ENCODE peak calls at places on chromosomes 4 and X, in ten cellular contexts. B is right lobe of liver, W is transverse colon, Q is prostate gland, Z is uterus, X is H1, P is tibial nerve, G is thyroid gland, I is endothelial cell of umbilical vein, F is lower leg skin. E is an unnamed sample.

GRCh38 chrX:17328837-17329236 is 46.2 kb upstream of the NHS start:
- DNase-seq in P (no peak), B (no peak), I (no peak), G (no peak), F (no peak), Q (no peak), W (no peak), X (no peak), Z (no peak), E (no peak)

GRCh38 chr4:126560794-126561193 is 1072.0 kb upstream of the INTU start:
- DNase-seq in Q (no peak), X (no peak), W (no peak), Z (no peak), P (no peak), I (no peak), B (no peak), G (no peak), F (no peak), E (no peak)

GRCh38 chr4:5572114-5572513 is 136.2 kb downstream of the EVC2 start:
- DNase-seq in P (no peak), B (no peak), X (no peak), F (no peak), Z (no peak), Q (peak), G (no peak), W (no peak), I (no peak), E (no peak)

GRCh38 chr4:184010696-184011095 is 105.6 kb downstream of the STOX2 start:
- DNase-seq in B (no peak), X (no peak), Z (no peak), F (no peak), W (no peak), G (no peak), Q (no peak), I (no peak), P (no peak), E (no peak)

GRCh38 chr4:167578906-167579305 is 344.6 kb upstream of the SPOCK3 start:
- DNase-seq in G (no peak), I (no peak), P (no peak), Z (no peak), Q (no peak), B (no peak), X (no peak), F (no peak), W (no peak), E (no peak)

GRCh38 chrX:139844163-139844562 is 88.7 kb downstream of the ATP11C start:
- DNase-seq in P (no peak), F (no peak), I (no peak), X (no peak), Z (no peak), G (peak), B (no peak), W (no peak), Q (no peak), E (no peak)

GRCh38 chr4:112038861-112039260 is 106.4 kb upstream of the FAM241A start:
- DNase-seq in W (no peak), Q (no peak), X (no peak), G (no peak), P (no peak), I (no peak), F (no peak), B (no peak), Z (no peak), E (no peak)

GRCh38 chr4:2923141-2923551 is 40.1 kb downstream of the NOP14 start:
- DNase-seq in G (no peak), X (no peak), I (no peak), B (peak), P (no peak), Z (no peak), W (no peak), Q (no peak), F (peak), E (no peak)

GRCh38 chr4:123547818-123548200 is 151.2 kb downstream of the SPRY1 start:
- DNase-seq in X (no peak), I (no peak), P (no peak), W (no peak), B (no peak), G (no peak), Z (no peak), F (no peak), Q (no peak), E (no peak)

GRCh38 chr4:45437381-45437780 is 686.5 kb downstream of the GABRG1 start:
- DNase-seq in Z (no peak), W (no peak), Q (no peak), P (no peak), G (no peak), F (no peak), X (no peak), I (no peak), B (no peak), E (no peak)

GRCh38 chrX:150312931-150313330 is 50.2 kb upstream of the MAMLD1 start:
- DNase-seq in W (no peak), Z (no peak), Q (no peak), I (no peak), P (no peak), B (no peak), X (no peak), F (no peak), G (no peak), E (no peak)

GRCh38 chr4:132227349-132228165 is 921.5 kb upstream of the PCDH10 start:
- DNase-seq in G (peak), P (no peak), W (no peak), B (peak), I (peak), F (no peak), Z (no peak), Q (no peak), X (peak), E (peak)

GRCh38 chr4:3724319-3725231 is 41.6 kb upstream of the ADRA2C start:
- DNase-seq in I (no peak), F (no peak), W (no peak), X (peak), P (no peak), G (no peak), Q (no peak), B (no peak), Z (no peak), E (no peak)

GRCh38 chrX:78945186-78945912 is at the start of gene P2RY10:
- DNase-seq in Q (no peak), W (peak), Z (no peak), B (no peak), I (no peak), F (no peak), X (no peak), G (no peak), P (no peak), E (peak)

GRCh38 chr4:175703956-175704600 is 108.0 kb downstream of the GPM6A start:
- DNase-seq in X (no peak), Z (no peak), G (no peak), W (no peak), I (no peak), Q (no peak), B (no peak), P (no peak), F (no peak), E (no peak)

GRCh38 chrX:72314881-72315280 is 9.2 kb upstream of the CITED1 start:
- DNase-seq in F (no peak), X (no peak), W (no peak), P (no peak), I (no peak), B (no peak), Z (no peak), G (no peak), Q (no peak), E (no peak)

GRCh38 chrX:104565791-104566687 is at the start of gene IL1RAPL2:
- DNase-seq in B (peak), X (peak), Z (no peak), F (no peak), G (peak), I (no peak), P (no peak), Q (peak), W (peak), E (no peak)

GRCh38 chrX:119990409-119990994 is 47.0 kb upstream of the NKAP start:
- DNase-seq in X (peak), I (no peak), G (no peak), B (no peak), P (no peak), F (no peak), Q (no peak), Z (no peak), W (no peak), E (no peak)

GRCh38 chrX:139106111-139106510 is 394.6 kb upstream of the FGF13 start:
- DNase-seq in W (no peak), G (no peak), B (no peak), P (no peak), Z (no peak), F (no peak), I (no peak), X (no peak), Q (no peak), E (no peak)

GRCh38 chrX:39816871-39817731 is 280.7 kb downstream of the BCOR start:
- DNase-seq in Z (no peak), I (no peak), W (no peak), G (no peak), F (no peak), P (no peak), Q (no peak), X (peak), B (peak), E (no peak)

GRCh38 chrX:10619311-10620015 is 922 bp downstream of the MID1 start:
- DNase-seq in Z (no peak), X (no peak), P (no peak), F (no peak), G (peak), Q (no peak), I (peak), W (no peak), B (no peak), E (no peak)

GRCh38 chr4:10115271-10115656 is 1.3 kb downstream of the WDR1 start:
- DNase-seq in I (peak), W (peak), F (no peak), Z (no peak), Q (no peak), B (no peak), P (no peak), G (no peak), X (peak), E (peak)

GRCh38 chr4:17812125-17812524 is 1.3 kb downstream of the NCAPG start:
- DNase-seq in P (no peak), X (no peak), Z (no peak), Q (no peak), G (no peak), F (no peak), B (no peak), W (no peak), I (peak), E (no peak)

GRCh38 chrX:67353651-67354370 is 190.0 kb upstream of the AR start:
- DNase-seq in P (no peak), Z (no peak), W (no peak), Q (no peak), G (no peak), X (no peak), I (no peak), B (no peak), F (no peak), E (no peak)

GRCh38 chr4:91448668-91449330 is 855.0 kb upstream of the GRID2 start:
- DNase-seq in B (no peak), I (no peak), G (no peak), X (no peak), Z (no peak), Q (no peak), F (no peak), W (no peak), P (no peak), E (no peak)

GRCh38 chrX:132955710-132956109 is 2.7 kb downstream of the HS6ST2 start:
- DNase-seq in I (no peak), Z (no peak), Q (no peak), B (no peak), P (no peak), G (no peak), X (no peak), W (no peak), F (no peak), E (no peak)

GRCh38 chrX:41923925-41924693 is 755 bp upstream of the CASK start:
- DNase-seq in B (no peak), F (no peak), W (peak), G (peak), Z (no peak), X (no peak), Q (peak), I (peak), P (no peak), E (peak)

GRCh38 chr4:2292679-2293108 is 30.8 kb upstream of the MXD4 start:
- DNase-seq in X (no peak), I (no peak), Z (peak), B (no peak), F (no peak), G (no peak), P (no peak), W (no peak), Q (no peak), E (no peak)

GRCh38 chr4:176256921-176257320 is 12.1 kb downstream of the ASB5 start:
- DNase-seq in P (no peak), F (no peak), Q (no peak), B (no peak), W (no peak), G (no peak), Z (no peak), I (peak), X (no peak), E (no peak)

GRCh38 chrX:118271770-118272169 is 74.1 kb upstream of the WDR44 start:
- DNase-seq in Z (no peak), Q (no peak), X (no peak), G (no peak), F (no peak), I (peak), W (no peak), P (no peak), B (no peak), E (no peak)

GRCh38 chrX:136577562-136577961 is 45.5 kb downstream of the VGLL1 start:
- DNase-seq in Z (peak), F (no peak), G (peak), B (peak), I (peak), W (peak), Q (peak), P (peak), X (peak), E (peak)

GRCh38 chr4:79455216-79455615 is 47.2 kb upstream of the GK2 start:
- DNase-seq in X (no peak), I (no peak), Z (no peak), F (no peak), W (no peak), P (no peak), G (no peak), Q (no peak), B (no peak), E (no peak)

GRCh38 chrX:113868169-113868568 is 715.7 kb upstream of the HTR2C start:
- DNase-seq in X (no peak), W (no peak), B (no peak), Z (no peak), G (no peak), P (no peak), Q (no peak), F (no peak), I (no peak), E (no peak)

GRCh38 chrX:107766470-107767140 is 9.0 kb downstream of the TSC22D3 start:
- DNase-seq in B (no peak), Z (peak), W (peak), P (no peak), X (no peak), G (peak), Q (no peak), I (no peak), F (peak), E (no peak)

GRCh38 chr4:13126976-13127910 is 356.9 kb downstream of the RAB28 start:
- DNase-seq in B (no peak), W (no peak), Q (no peak), Z (no peak), I (no peak), G (peak), X (no peak), F (no peak), P (no peak), E (no peak)

GRCh38 chr4:48968814-48969213 is 17.3 kb upstream of the CWH43 start:
- DNase-seq in P (no peak), W (no peak), B (no peak), Z (no peak), F (no peak), G (no peak), X (no peak), Q (no peak), I (no peak), E (no peak)

GRCh38 chrX:36908801-36909403 is 99.3 kb upstream of the FAM47C start:
- DNase-seq in Z (no peak), B (no peak), F (no peak), W (no peak), P (no peak), Q (no peak), G (no peak), X (no peak), I (peak), E (no peak)

GRCh38 chrX:15815779-15816452 is 25.6 kb downstream of the ZRSR2 start:
- DNase-seq in P (no peak), G (no peak), W (peak), Z (no peak), Q (no peak), X (no peak), B (no peak), F (no peak), I (peak), E (no peak)

GRCh38 chr4:22410645-22411247 is 105.1 kb downstream of the ADGRA3 start:
- DNase-seq in Z (no peak), X (no peak), P (no peak), F (no peak), Q (no peak), I (peak), W (no peak), G (no peak), B (no peak), E (no peak)

GRCh38 chr4:82851902-82852750 is 38.8 kb downstream of the SEC31A start:
- DNase-seq in X (no peak), F (no peak), W (no peak), Z (no peak), I (peak), G (no peak), B (no peak), Q (no peak), P (no peak), E (no peak)

GRCh38 chrX:2284601-2285000 is 216.2 kb downstream of the DHRSX start:
- DNase-seq in B (no peak), Z (no peak), I (no peak), F (no peak), P (no peak), G (no peak), X (no peak), W (no peak), Q (no peak), E (no peak)
- H3K4me3 ChIP-seq in B (no peak), Z (no peak), I (no peak), F (no peak), P (no peak), G (no peak), X (no peak), W (no peak), Q (no peak), E (no peak)

DNA sequence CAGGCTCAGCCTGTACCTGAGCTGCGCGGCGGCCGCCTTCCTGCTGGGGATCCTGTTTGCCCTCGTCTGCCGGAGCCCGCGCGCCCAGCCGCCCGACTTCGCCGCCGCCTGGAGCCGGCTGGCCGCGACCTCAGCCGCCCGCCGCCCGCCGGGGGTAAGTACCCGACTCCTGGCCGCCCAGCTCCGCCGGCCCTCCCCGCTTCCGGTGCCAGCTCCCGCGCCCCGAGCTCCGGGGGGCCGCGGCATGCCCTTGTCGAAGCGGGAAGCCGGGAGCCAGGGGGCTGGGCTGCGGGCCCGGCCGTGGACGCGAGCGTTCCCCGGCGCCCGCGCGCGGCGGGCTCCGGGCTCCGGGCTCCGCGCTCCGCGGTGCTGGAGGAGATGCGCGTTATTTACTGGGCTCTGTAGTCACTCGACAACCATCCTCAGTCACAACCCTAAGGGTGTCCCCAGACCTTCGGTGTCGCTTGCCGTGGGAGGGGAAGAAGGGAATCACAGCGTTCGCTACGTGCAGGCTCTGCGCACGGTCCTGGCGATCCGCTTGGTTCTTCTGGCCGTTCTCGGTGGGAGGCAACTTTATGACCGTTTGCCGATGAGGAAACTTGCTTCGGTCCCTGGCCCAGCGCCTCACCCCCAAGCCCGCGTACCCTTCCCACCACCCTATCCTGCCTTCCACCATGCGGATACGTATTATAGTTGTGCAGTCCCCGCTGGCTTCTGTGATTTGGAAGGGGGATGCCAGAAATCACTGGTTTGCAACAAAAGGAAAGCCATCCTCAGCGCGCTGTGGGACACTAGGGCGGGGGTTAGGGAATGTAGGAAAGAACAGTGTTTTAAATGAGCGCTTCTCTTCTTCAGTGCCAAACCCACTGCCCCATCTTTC is 944 bp downstream of the SNX25 start:
- DNase-seq in W (peak), P (no peak), G (peak), Z (peak), Q (peak), X (peak), B (peak), F (peak), I (peak), E (peak)
- TF ChIP-seq POLR2A in W (peak), P (no peak), G (peak), Z (peak), Q (peak), X (no peak), B (peak), F (no peak), I (no peak), E (no peak)

GRCh38 chr4:37130465-37130864 is 114.1 kb upstream of the NWD2 start:
- DNase-seq in Q (no peak), X (no peak), F (no peak), G (no peak), P (no peak), W (no peak), Z (no peak), I (no peak), B (no peak), E (no peak)

GRCh38 chr4:37138019-37138653 is 106.4 kb upstream of the NWD2 start:
- DNase-seq in G (no peak), X (no peak), W (no peak), I (no peak), P (no peak), Q (no peak), B (no peak), Z (no peak), F (no peak), E (no peak)

GRCh38 chr4:37132351-37132989 is 112.1 kb upstream of the NWD2 start:
- DNase-seq in Q (no peak), G (no peak), P (no peak), B (no peak), X (no peak), W (no peak), Z (no peak), I (no peak), F (no peak), E (no peak)
- TF ChIP-seq CTCF in Q (no peak), G (no peak), P (no peak), B (no peak), X (no peak), W (peak), Z (no peak), I (no peak), F (no peak), E (no peak)

GRCh38 chr4:174672276-174672675 is 150.0 kb upstream of the HPGD start:
- DNase-seq in B (no peak), Q (peak), P (no peak), F (no peak), I (no peak), X (no peak), G (no peak), W (no peak), Z (no peak), E (no peak)
- H3K4me3 ChIP-seq in B (no peak), Q (no peak), P (no peak), F (no peak), I (no peak), X (no peak), G (no peak), W (no peak), Z (no peak), E (no peak)

GRCh38 chr4:84498203-84499026 is 677 bp downstream of the NKX6-1 start:
- DNase-seq in W (no peak), I (peak), Q (no peak), X (no peak), B (no peak), F (no peak), Z (peak), P (no peak), G (peak), E (no peak)
- TF ChIP-seq POLR2A in W (no peak), I (no peak), Q (no peak), X (no peak), B (no peak), F (no peak), Z (no peak), P (no peak), G (peak), E (no peak)

GRCh38 chr4:70531981-70532380 is 13.6 kb downstream of the AMTN start:
- DNase-seq in Z (no peak), Q (no peak), I (no peak), F (no peak), P (no peak), B (no peak), W (no peak), G (no peak), X (no peak), E (no peak)
- TF ChIP-seq CTCF in Z (no peak), Q (peak), I (no peak), F (no peak), P (no peak), B (no peak), W (no peak), G (no peak), X (no peak), E (no peak)

DNA sequence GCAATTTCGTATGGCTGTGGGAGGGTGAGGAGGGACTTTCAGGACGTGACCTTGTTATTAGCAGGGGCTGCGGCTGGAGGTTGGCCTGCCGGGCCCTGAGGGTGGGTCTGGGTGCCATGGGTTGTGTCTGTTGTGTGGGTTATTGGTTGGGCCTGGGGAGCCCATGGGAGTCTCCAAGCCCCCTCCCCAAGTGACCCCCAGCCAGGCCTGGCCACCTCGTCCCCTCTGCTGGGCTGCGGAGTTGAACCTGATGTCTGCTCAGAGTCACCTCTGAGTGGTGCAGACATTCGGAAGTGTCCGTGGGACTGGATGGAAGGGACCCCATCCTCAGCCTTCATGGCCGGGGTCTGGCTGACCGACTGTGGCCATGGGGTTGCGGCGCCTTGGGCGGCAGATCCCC is 67.7 kb downstream of the TRMT44 start:
- DNase-seq in Q (no peak), X (no peak), F (no peak), W (no peak), Z (no peak), P (no peak), B (no peak), G (no peak), I (no peak), E (no peak)
- H3K4me3 ChIP-seq in Q (no peak), X (no peak), F (no peak), W (no peak), Z (no peak), P (no peak), B (no peak), G (no peak), I (no peak), E (no peak)

GRCh38 chr4:158768577-158769174 is at the start of gene FNIP2:
- DNase-seq in B (peak), G (peak), Z (peak), Q (peak), F (peak), W (peak), I (peak), X (peak), P (peak), E (peak)
- TF ChIP-seq POLR2A in B (peak), G (peak), Z (peak), Q (peak), F (no peak), W (peak), I (peak), X (peak), P (peak), E (peak)